ENCODE peak calls at places on chromosomes 7 and 10, in nine cellular contexts. U is stimulated activated CD4-positive, alpha-beta T cell treated with anti-CD3 and anti-CD28 coated beads, TNF-alpha, amount 100 ng/mL, for 1 hour; B is DMS53; E is stomach; A is anterior cingulate cortex; M is NCI-H2081; F is neuronal stem cell; T is sigmoid colon; R is iPS-NIHi11. P is an unnamed sample.

GRCh38 chr10:76437011-76437410 is 1005.6 kb downstream of the LRMDA start:
- DNase-seq in U (no peak), B (no peak), E (no peak), A (no peak), M (no peak), F (no peak), T (peak), R (no peak), P (no peak)

GRCh38 chr10:116014859-116015258 is 258.1 kb downstream of the GFRA1 start:
- DNase-seq in U (no peak), B (no peak), E (no peak), A (no peak), M (no peak), F (no peak), T (no peak), R (no peak), P (no peak)

GRCh38 chr10:35765039-35765662 is 123.1 kb upstream of the FZD8 start:
- DNase-seq in U (no peak), B (no peak), E (peak), A (no peak), M (no peak), F (no peak), T (no peak), R (no peak), P (peak)

GRCh38 chr7:39142750-39143149 is 165.0 kb downstream of the POU6F2 start:
- DNase-seq in U (no peak), B (no peak), E (no peak), A (no peak), M (no peak), F (no peak), T (no peak), R (no peak), P (no peak)

GRCh38 chr10:103636492-103636891 is 143.0 kb downstream of the NEURL1 start:
- DNase-seq in U (no peak), B (no peak), E (no peak), A (no peak), M (no peak), F (peak), T (no peak), R (no peak), P (no peak)

GRCh38 chr7:101378808-101379207 is 16.1 kb downstream of the COL26A1 start:
- DNase-seq in U (no peak), B (no peak), E (no peak), A (no peak), M (no peak), F (peak), T (no peak), R (peak), P (no peak)

GRCh38 chr10:87675396-87676376 is 16.0 kb downstream of the PAPSS2 start:
- DNase-seq in U (no peak), B (no peak), E (no peak), A (no peak), M (no peak), F (no peak), T (no peak), R (no peak), P (no peak)

GRCh38 chr10:116989439-116989838 is 15.5 kb downstream of the SHTN1 start:
- DNase-seq in U (no peak), B (no peak), E (no peak), A (no peak), M (no peak), F (no peak), T (no peak), R (no peak), P (no peak)

GRCh38 chr10:116599991-116600390 is 9.2 kb downstream of the PNLIPRP1 start:
- DNase-seq in U (no peak), B (no peak), E (no peak), A (no peak), M (no peak), F (no peak), T (no peak), R (peak), P (no peak)

GRCh38 chr10:132987671-132988571 is 45.6 kb upstream of the CFAP46 start:
- DNase-seq in U (no peak), B (peak), E (no peak), A (peak), M (no peak), F (no peak), T (no peak), R (no peak), P (peak)

P was measured in upper lobe of right lung.